ENCODE peak calls at places on chromosome 3, in five cellular contexts. E is HCT116, Y is A549, N is GM12892, X is lower leg skin. J is an unnamed sample.

GRCh38 chr3:187165144-187165543 is 25.8 kb upstream of the RPL39L start:
- DNase-seq in Y (peak), N (no peak), X (peak), E (peak), J (no peak)

GRCh38 chr3:163939926-163940325 is 1138.4 kb downstream of the SI start:
- DNase-seq in N (no peak), Y (no peak), E (peak), X (no peak), J (no peak)

GRCh38 chr3:144018776-144019175 is 47.2 kb downstream of the DIPK2A start:
- DNase-seq in X (no peak), Y (no peak), N (no peak), E (no peak), J (no peak)

GRCh38 chr3:82715091-82715856 is 953.8 kb upstream of the GBE1 start:
- DNase-seq in Y (no peak), E (no peak), N (no peak), X (no peak), J (no peak)

GRCh38 chr3:127787071-127787490 is 35.2 kb downstream of the MGLL start:
- DNase-seq in N (no peak), E (no peak), Y (no peak), X (no peak), J (no peak)

GRCh38 chr3:97863025-97863424 is 41.2 kb downstream of the CRYBG3 start:
- DNase-seq in X (no peak), Y (peak), E (no peak), N (no peak), J (no peak)

GRCh38 chr3:39150803-39151631 is 2.4 kb downstream of the CSRNP1 start:
- DNase-seq in X (peak), N (no peak), E (no peak), Y (peak), J (peak)

GRCh38 chr3:124772081-124772831 is 42.0 kb downstream of the UMPS start:
- DNase-seq in X (peak), Y (peak), N (no peak), E (no peak), J (no peak)

GRCh38 chr3:11060500-11061251 is 68.1 kb downstream of the SLC6A1 start:
- DNase-seq in X (peak), E (peak), N (peak), Y (peak), J (peak)

GRCh38 chr3:162224736-162225135 is 728.1 kb downstream of the OTOL1 start:
- DNase-seq in N (no peak), Y (no peak), X (no peak), E (no peak), J (peak)

GRCh38 chr3:111749171-111750170 is 109.6 kb upstream of the PHLDB2 start:
- DNase-seq in Y (no peak), N (no peak), E (no peak), X (no peak), J (no peak)

GRCh38 chr3:194267744-194268658 is 83.1 kb downstream of the CPN2 start:
- DNase-seq in E (no peak), X (no peak), Y (no peak), N (no peak), J (no peak)

GRCh38 chr3:34260266-34260990 is 462.0 kb downstream of the PDCD6IP start:
- DNase-seq in E (peak), Y (peak), X (no peak), N (no peak), J (peak)

GRCh38 chr3:114408763-114409162 is 114.9 kb downstream of the TIGIT start:
- DNase-seq in Y (no peak), E (no peak), X (no peak), N (no peak), J (no peak)

GRCh38 chr3:195877136-195877715 is 31.1 kb downstream of the TNK2 start:
- DNase-seq in Y (no peak), X (no peak), E (no peak), N (no peak), J (no peak)

GRCh38 chr3:177109688-177110087 is 87.6 kb downstream of the TBL1XR1 start:
- DNase-seq in X (no peak), E (no peak), Y (peak), N (no peak), J (no peak)

GRCh38 chr3:104856743-104857142 is 510.0 kb upstream of the ALCAM start:
- DNase-seq in N (no peak), E (no peak), Y (no peak), X (no peak), J (no peak)

GRCh38 chr3:183181606-183182005 is 19.1 kb upstream of the LAMP3 start:
- DNase-seq in N (no peak), X (no peak), E (no peak), Y (no peak), J (no peak)
- TF ChIP-seq POLR2A in N (no peak), X (no peak), E (no peak), Y (no peak), J (no peak)

DNA sequence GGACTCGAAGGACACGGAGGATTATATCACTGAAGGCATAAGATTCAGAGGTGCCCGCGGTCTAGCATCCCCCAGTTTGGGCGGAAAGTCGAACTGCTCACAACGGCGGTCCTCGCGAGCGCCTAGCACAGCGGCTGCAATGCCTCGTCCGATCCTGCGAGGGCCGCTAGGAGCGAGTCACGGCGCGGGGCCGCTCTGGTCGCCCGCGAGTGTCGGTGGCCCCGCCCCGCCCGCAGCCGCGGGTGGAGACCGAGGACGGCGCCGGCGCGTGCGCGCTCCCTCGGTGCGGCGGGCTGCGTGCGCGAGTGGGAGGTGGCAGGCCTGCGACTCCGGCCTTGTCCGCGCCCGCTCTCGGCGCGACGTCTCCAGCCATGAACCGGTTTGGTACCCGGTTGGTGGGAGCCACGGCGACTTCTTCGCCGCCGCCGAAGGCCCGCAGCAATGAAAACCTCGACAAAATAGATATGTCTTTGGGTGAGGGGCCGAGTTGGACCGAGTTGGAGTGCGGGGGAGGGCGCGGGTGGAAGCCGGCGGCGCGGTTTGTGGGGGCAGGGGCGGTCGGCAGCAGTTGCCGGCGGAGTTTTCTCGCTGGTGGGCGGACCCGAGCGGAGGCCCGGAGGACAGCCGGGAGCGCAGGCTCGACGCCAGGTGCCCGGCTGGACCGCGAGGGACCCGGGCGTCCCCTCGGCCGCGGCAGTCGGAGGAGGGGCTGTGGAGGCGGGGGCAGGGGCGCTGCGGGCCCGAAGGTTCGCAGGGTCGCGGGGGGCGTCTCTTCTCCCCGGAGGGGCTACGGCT is at the start of gene FYTTD1:
- DNase-seq in Y (peak), N (peak), E (peak), X (peak), J (peak)
- TF ChIP-seq POLR2A in Y (peak), N (peak), E (peak), X (no peak), J (peak)

DNA sequence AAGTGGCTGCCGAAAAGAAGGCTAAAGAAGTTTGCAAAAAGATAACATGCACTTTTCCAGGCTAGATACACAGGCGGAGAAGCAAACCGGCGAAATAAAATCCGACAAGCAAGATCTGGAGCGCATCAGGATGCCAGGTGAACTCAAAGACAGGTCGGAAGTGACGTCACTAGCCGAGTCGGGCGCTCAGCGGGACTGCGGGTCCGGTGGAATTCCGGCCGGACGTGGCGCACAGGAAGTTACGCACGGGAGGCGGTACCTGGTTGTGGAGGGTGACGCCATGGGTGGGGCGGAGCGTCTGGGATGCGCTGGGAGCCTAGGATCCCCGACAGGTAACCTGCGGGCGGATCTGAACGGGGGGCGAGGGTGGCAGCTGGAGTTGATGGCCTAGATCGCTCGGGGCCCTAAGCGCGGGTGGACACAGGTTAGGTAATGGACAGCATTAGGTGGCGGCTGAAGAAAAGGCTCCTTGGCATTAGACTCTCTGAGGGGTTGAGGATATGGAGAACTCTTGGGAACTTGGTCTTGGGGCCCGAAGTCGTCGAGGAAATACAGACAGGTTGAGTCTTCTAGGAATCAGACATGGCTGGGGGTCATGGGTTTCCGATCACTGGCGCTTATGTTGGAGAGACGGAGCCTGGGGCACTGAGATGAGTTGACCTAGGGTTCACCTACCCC is 29.0 kb upstream of the EHHADH start:
- DNase-seq in X (peak), N (peak), Y (peak), E (peak), J (peak)
- TF ChIP-seq POLR2A in X (no peak), N (peak), Y (peak), E (peak), J (peak)

GRCh38 chr3:126473292-126474168 is 2.2 kb downstream of the ZXDC start:
- DNase-seq in X (no peak), Y (no peak), E (no peak), N (no peak), J (no peak)

GRCh38 chr3:126476166-126476975 is 680 bp upstream of the ZXDC start:
- DNase-seq in Y (peak), X (peak), N (no peak), E (peak), J (peak)

GRCh38 chr3:126475411-126476114 is at the start of gene ZXDC:
- DNase-seq in N (peak), E (peak), X (peak), Y (peak), J (peak)

GRCh38 chr3:126476976-126477330 is 1.3 kb upstream of the ZXDC start:
- DNase-seq in X (no peak), E (no peak), N (no peak), Y (no peak), J (no peak)

DNA sequence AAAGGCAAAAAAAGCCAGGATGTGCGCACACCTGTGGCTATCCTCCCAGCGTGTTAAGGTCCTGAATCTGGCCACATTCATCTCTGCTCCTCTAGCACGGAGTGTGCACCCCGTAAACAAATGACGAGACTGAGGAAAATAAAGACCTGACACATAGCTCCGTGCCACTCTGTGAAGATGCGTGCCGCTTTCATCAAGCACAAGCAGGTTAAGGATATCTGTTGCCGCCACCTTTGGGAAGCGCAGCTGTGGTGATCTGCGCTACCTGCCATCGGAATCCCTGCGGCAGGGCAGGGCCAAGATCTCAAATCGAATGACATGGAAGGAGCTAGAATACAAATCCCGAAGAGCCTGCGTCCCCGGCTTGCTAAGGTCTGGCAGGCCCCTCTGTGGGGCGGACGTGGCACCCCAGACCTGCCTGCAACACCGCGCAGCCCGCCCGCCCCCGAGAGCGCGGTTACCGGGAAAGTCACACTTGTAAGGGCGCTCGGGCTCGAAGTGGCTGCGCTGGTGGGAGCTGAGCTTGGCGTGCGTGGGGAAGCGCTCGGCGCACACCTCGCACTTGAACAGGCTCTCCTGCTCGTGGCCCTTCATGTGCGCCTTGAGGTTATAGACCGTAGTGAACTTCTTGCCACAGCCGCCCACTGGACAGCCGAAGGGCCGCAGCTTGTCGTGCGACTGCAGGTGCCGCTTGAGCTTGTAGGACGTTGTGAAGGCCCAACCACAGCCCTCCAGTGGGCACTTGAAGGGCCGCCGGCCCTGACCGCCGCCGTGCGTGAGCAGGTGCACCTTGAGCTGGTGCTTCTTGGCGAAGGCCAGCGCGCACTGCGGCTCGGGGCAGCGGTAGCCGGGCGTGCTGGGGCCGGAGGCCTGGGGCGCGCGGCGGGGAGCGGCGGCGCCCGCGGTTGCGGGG is 937 bp downstream of the ZXDC start:
- DNase-seq in Y (peak), X (peak), N (peak), E (peak), J (peak)
- TF ChIP-seq POLR2A in Y (no peak), X (no peak), N (no peak), E (no peak), J (no peak)

GRCh38 chr3:131031660-131032059 is 5.0 kb downstream of the NEK11 start:
- DNase-seq in X (no peak), E (no peak), Y (no peak), N (no peak), J (no peak)

GRCh38 chr3:131025500-131025899 is 1.1 kb downstream of the ASTE1 start:
- DNase-seq in Y (no peak), X (no peak), E (no peak), N (no peak), J (no peak)

GRCh38 chr3:131028844-131029243 is 2.2 kb downstream of the NEK11 start:
- DNase-seq in N (no peak), E (no peak), Y (no peak), X (no peak), J (no peak)

GRCh38 chr3:131026321-131027151 is at the start of the genes ASTE1 and NEK11:
- DNase-seq in Y (peak), X (peak), N (peak), E (peak), J (peak)
- TF ChIP-seq POLR2A in Y (peak), X (no peak), N (peak), E (peak), J (peak)

DNA sequence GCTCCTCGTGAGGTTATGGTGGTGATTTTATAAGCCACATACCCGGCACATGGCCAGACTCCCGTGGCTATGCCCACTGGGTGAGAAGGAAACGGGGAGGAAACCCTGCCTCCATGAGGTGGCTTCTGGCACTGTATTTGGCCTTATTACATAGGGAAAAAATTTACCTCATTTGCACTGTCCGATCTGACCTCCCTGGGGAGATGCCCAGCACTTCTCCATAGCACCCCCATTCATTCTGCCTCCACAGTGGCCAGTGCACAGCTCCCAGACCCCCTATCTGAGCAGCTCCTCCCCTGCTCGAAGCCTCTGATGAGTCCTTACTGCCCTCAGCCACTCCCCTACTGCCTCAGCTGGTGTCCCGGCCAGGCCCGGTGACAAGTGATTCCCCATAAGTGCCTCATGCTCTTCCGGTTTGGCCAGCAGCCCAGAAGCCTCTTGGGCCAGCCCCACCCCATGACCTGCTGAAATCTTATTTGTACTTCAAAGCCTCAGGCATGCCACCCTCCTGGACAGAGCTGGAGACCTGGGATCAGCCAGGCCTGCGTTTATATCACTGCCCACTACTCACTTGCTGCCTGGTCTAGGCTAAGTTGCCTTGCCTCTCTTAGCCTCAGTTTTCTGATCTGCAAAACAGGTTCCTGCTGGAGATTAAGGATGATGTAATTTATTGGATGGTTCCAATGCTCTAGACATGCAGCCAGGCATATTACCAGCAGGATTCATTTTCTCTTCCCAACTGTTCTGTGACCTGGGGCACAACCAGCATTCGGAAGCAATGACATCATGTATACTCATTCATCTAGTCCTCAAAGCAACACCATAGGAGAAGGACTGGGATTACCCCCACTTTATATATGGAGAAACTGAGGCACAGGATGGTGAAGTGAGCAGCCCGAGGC is 30.6 kb upstream of the SLC6A6 start:
- DNase-seq in E (peak), X (peak), Y (peak), N (no peak), J (peak)
- TF ChIP-seq POLR2A in E (no peak), X (no peak), Y (no peak), N (no peak), J (no peak)

J was measured in H54.